ENCODE peak calls at places on chromosome 7, in four cellular contexts. One of them, this sample, is unnamed.

GRCh38 chr7:55483061-55483460 is 89.2 kb downstream of the VOPP1 start:
- DNase-seq in IMR-90: no peak
- DNase-seq in H1: no peak
- DNase-seq in H9: peak
- DNase-seq in this sample: no peak

GRCh38 chr7:118195837-118196474 is 12.0 kb downstream of the LSM8 start:
- DNase-seq in IMR-90: peak
- DNase-seq in H9: no peak
- DNase-seq in H1: no peak
- DNase-seq in this sample: peak

GRCh38 chr7:71521506-71521905 is 389.6 kb downstream of the GALNT17 start:
- DNase-seq in IMR-90: no peak
- DNase-seq in H9: no peak
- DNase-seq in H1: no peak
- DNase-seq in this sample: no peak

GRCh38 chr7:151018421-151019129 is 5.7 kb downstream of the ATG9B start:
- DNase-seq in H1: no peak
- DNase-seq in H9: peak
- DNase-seq in IMR-90: no peak
- DNase-seq in this sample: peak

GRCh38 chr7:27146491-27147210 is 923 bp downstream of the HOXA6 start:
- DNase-seq in H9: no peak
- DNase-seq in IMR-90: no peak
- DNase-seq in H1: no peak
- DNase-seq in this sample: no peak

GRCh38 chr7:47990592-47990991 is 11.2 kb upstream of the HUS1 start:
- DNase-seq in H1: no peak
- DNase-seq in H9: no peak
- DNase-seq in IMR-90: no peak
- DNase-seq in this sample: no peak

GRCh38 chr7:69823151-69823744 is 225.0 kb downstream of the AUTS2 start:
- DNase-seq in H1: no peak
- DNase-seq in H9: no peak
- DNase-seq in IMR-90: no peak
- DNase-seq in this sample: no peak

GRCh38 chr7:139972000-139972399 is 90.8 kb downstream of the PARP12 start:
- DNase-seq in H9: peak
- DNase-seq in H1: no peak
- DNase-seq in IMR-90: no peak
- DNase-seq in this sample: peak

GRCh38 chr7:90211391-90212148 is at the start of gene STEAP2:
- DNase-seq in H9: peak
- DNase-seq in H1: peak
- DNase-seq in IMR-90: peak
- DNase-seq in this sample: peak

GRCh38 chr7:26029911-26030310 is 122.1 kb upstream of the NFE2L3 start:
- DNase-seq in H9: no peak
- DNase-seq in H1: no peak
- DNase-seq in IMR-90: no peak
- DNase-seq in this sample: no peak

GRCh38 chr7:151346180-151346769 is 4.7 kb downstream of the NUB1 start:
- DNase-seq in H9: no peak
- DNase-seq in IMR-90: no peak
- DNase-seq in H1: no peak
- DNase-seq in this sample: no peak

GRCh38 chr7:77543910-77544309 is 6.8 kb downstream of the PTPN12 start:
- DNase-seq in H1: no peak
- DNase-seq in H9: no peak
- DNase-seq in IMR-90: no peak
- DNase-seq in this sample: no peak

GRCh38 chr7:92813390-92814024 is 22.9 kb downstream of the CDK6 start:
- DNase-seq in H9: no peak
- DNase-seq in IMR-90: peak
- DNase-seq in H1: no peak
- DNase-seq in this sample: no peak

GRCh38 chr7:46754135-46754730 is 827.7 kb downstream of the TNS3 start:
- DNase-seq in IMR-90: peak
- DNase-seq in H1: no peak
- DNase-seq in H9: no peak
- DNase-seq in this sample: no peak

GRCh38 chr7:24419070-24419469 is 135.1 kb downstream of the NPY start:
- DNase-seq in IMR-90: no peak
- DNase-seq in H9: peak
- DNase-seq in H1: no peak
- DNase-seq in this sample: peak

GRCh38 chr7:81487512-81487911 is 282.3 kb downstream of the HGF start:
- DNase-seq in H1: no peak
- DNase-seq in H9: no peak
- DNase-seq in IMR-90: no peak
- DNase-seq in this sample: no peak

GRCh38 chr7:35185908-35186731 is 67.8 kb downstream of the TBX20 start:
- DNase-seq in IMR-90: peak
- DNase-seq in H9: peak
- DNase-seq in H1: no peak
- DNase-seq in this sample: peak

GRCh38 chr7:3218561-3219225 is 82.4 kb upstream of the SDK1 start:
- DNase-seq in IMR-90: no peak
- DNase-seq in H1: no peak
- DNase-seq in H9: no peak
- DNase-seq in this sample: no peak

GRCh38 chr7:142880886-142881505 is 4.5 kb downstream of the TRPV6 start:
- DNase-seq in H1: peak
- DNase-seq in H9: peak
- DNase-seq in IMR-90: peak
- DNase-seq in this sample: peak

GRCh38 chr7:137669706-137670105 is 177.1 kb downstream of the DGKI start:
- DNase-seq in IMR-90: peak
- DNase-seq in H1: no peak
- DNase-seq in H9: no peak
- DNase-seq in this sample: no peak

GRCh38 chr7:2387897-2388636 is 15.3 kb upstream of the CHST12 start:
- DNase-seq in IMR-90: no peak
- DNase-seq in H9: no peak
- DNase-seq in H1: no peak
- DNase-seq in this sample: no peak

GRCh38 chr7:7653568-7654187 is 13.1 kb downstream of the UMAD1 start:
- DNase-seq in H9: peak
- DNase-seq in H1: no peak
- DNase-seq in IMR-90: no peak
- DNase-seq in this sample: peak

GRCh38 chr7:40746841-40747556 is 612.2 kb downstream of the SUGCT start:
- DNase-seq in H1: no peak
- DNase-seq in IMR-90: peak
- DNase-seq in H9: no peak
- DNase-seq in this sample: no peak

GRCh38 chr7:2757904-2758672 is 70.1 kb downstream of the AMZ1 start:
- DNase-seq in IMR-90: peak
- DNase-seq in H1: no peak
- DNase-seq in H9: no peak
- DNase-seq in this sample: peak

GRCh38 chr7:21086688-21087087 is 300.0 kb upstream of the SP8 start:
- DNase-seq in IMR-90: no peak
- DNase-seq in H9: no peak
- DNase-seq in H1: no peak
- DNase-seq in this sample: no peak

GRCh38 chr7:100840470-100841100 is 11.9 kb upstream of the SLC12A9 start:
- DNase-seq in H9: no peak
- DNase-seq in IMR-90: no peak
- DNase-seq in H1: no peak
- DNase-seq in this sample: peak

GRCh38 chr7:100835903-100836811 is 8.8 kb upstream of the EPHB4 start:
- DNase-seq in H9: peak
- DNase-seq in H1: peak
- DNase-seq in IMR-90: no peak
- DNase-seq in this sample: peak

GRCh38 chr7:100837099-100837836 is 9.9 kb upstream of the EPHB4 start:
- DNase-seq in H9: peak
- DNase-seq in H1: peak
- DNase-seq in IMR-90: peak
- DNase-seq in this sample: peak

GRCh38 chr7:100836812-100837098 is 9.4 kb upstream of the EPHB4 start:
- DNase-seq in H1: no peak
- DNase-seq in H9: no peak
- DNase-seq in IMR-90: no peak
- DNase-seq in this sample: no peak

GRCh38 chr7:100839361-100839760 is 12.0 kb upstream of the EPHB4 start:
- DNase-seq in H1: no peak
- DNase-seq in IMR-90: no peak
- DNase-seq in H9: no peak
- DNase-seq in this sample: no peak
- H2BK15ac ChIP-seq in H1: peak
- H2BK15ac ChIP-seq in IMR-90: no peak
- H2BK15ac ChIP-seq in H9: no peak
- H2BK15ac ChIP-seq in this sample: no peak

GRCh38 chr7:12398186-12398585 is 5.5 kb downstream of the VWDE start:
- DNase-seq in H1: no peak
- DNase-seq in H9: no peak
- DNase-seq in IMR-90: no peak
- DNase-seq in this sample: no peak

GRCh38 chr7:12402365-12402725 is 1.3 kb downstream of the VWDE start:
- DNase-seq in IMR-90: no peak
- DNase-seq in H1: no peak
- DNase-seq in H9: no peak
- DNase-seq in this sample: no peak

GRCh38 chr7:12409097-12409711 is 5.5 kb upstream of the VWDE start:
- DNase-seq in IMR-90: no peak
- DNase-seq in H1: no peak
- DNase-seq in H9: no peak
- DNase-seq in this sample: no peak

GRCh38 chr7:12401538-12402364 is 1.9 kb downstream of the VWDE start:
- DNase-seq in H9: no peak
- DNase-seq in H1: no peak
- DNase-seq in IMR-90: no peak
- DNase-seq in this sample: no peak

DNA sequence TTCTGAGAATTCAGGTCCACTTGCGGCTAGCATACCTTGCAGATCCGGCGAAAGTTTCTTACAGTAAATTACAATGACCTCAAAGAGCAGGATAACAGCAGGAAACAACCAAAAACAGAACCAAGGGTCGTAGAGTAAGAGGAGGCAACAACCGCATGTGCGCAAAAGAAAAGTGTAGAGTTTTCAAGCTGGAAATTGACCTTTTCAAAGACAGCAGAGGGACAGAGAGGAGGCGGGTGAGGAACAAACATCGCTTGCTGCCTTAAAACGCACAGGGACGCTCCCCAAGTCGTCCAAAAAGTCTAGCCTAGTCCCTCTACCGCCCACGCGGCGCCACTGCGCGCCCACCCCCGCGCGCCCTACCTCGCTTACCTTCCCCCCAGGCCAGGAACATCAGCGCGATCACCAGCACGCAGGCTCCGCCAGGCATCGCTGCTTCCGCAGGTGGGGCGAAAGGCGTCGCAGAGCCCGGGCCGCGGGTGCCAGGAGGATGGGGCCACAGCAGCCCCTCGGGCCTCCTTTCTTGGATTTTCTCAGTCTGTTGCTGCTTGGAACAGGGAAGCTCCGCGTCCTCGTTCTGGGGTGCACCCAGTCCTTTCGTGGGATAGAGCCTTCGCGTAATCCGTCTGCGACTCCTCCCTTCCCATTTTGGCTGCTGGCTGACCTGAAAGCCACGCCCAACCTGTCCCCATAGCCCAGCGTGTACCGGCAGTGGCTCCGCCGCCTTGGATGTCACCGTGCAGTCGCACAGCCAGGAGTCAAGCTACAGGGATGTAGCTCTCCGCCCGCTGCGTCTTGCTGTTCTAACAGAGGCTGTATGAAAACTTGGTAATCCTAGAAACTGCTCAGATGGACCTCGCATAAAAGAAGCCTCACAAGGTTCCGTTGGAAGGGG is at the start of gene VWDE:
- DNase-seq in H9: peak
- DNase-seq in H1: no peak
- DNase-seq in IMR-90: no peak
- DNase-seq in this sample: peak
- H4K8ac ChIP-seq in H9: no peak
- H4K8ac ChIP-seq in H1: peak
- H4K8ac ChIP-seq in IMR-90: no peak
- H4K8ac ChIP-seq in this sample: no peak

DNA sequence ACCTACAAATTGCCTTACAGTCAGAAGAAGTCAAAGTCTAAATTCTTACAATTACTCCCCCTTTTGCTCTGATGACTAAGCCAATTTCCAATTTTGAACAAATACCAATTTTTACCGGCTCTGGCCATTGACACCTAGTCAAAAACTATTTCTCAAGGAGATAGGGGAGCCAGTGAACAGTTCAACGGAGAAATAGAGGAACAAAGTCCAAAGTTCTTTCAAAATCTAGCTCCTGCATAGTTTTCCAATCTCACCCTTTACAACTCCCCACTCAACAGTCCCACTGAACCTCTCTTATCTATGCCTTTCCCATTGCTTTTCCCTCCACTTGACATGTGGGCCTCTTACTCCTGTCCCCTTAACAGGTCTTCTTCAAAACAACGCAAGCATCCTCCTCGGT is 192.9 kb downstream of the DOCK4 start:
- DNase-seq in H1: no peak
- DNase-seq in IMR-90: no peak
- DNase-seq in H9: no peak
- DNase-seq in this sample: no peak
- H3K56ac ChIP-seq in H1: no peak
- H3K56ac ChIP-seq in IMR-90: no peak
- H3K56ac ChIP-seq in H9: no peak
- H3K56ac ChIP-seq in this sample: no peak

GRCh38 chr7:28847681-28848080 is 110.4 kb downstream of the TRIL start:
- DNase-seq in IMR-90: no peak
- DNase-seq in H9: no peak
- DNase-seq in H1: no peak
- DNase-seq in this sample: no peak
- H2BK15ac ChIP-seq in IMR-90: no peak
- H2BK15ac ChIP-seq in H9: no peak
- H2BK15ac ChIP-seq in H1: no peak
- H2BK15ac ChIP-seq in this sample: no peak

GRCh38 chr7:132895231-132895630 is 186.7 kb downstream of the CHCHD3 start:
- DNase-seq in IMR-90: no peak
- DNase-seq in H1: no peak
- DNase-seq in H9: no peak
- DNase-seq in this sample: no peak
- H4K8ac ChIP-seq in IMR-90: no peak
- H4K8ac ChIP-seq in H1: no peak
- H4K8ac ChIP-seq in H9: no peak
- H4K8ac ChIP-seq in this sample: no peak